ENCODE peak calls at places on chromosomes 2 and 18, in nine cellular contexts. X, J, C, O, D, A, Q, R and K are unnamed samples.

GRCh38 chr18:24052053-24052452 is 37.5 kb downstream of the TTC39C start:
- DNase-seq in X (no peak), J (no peak), C (no peak), O (no peak), D (no peak), A (no peak), Q (no peak), R (no peak), K (no peak)

GRCh38 chr2:215362562-215362904 is 50.7 kb downstream of the ATIC start:
- DNase-seq in X (no peak), J (no peak), C (no peak), O (no peak), D (no peak), A (no peak), Q (no peak), R (no peak), K (no peak)

GRCh38 chr2:240401781-240402551 is 33.5 kb upstream of the GPC1 start:
- DNase-seq in X (no peak), J (no peak), C (no peak), O (no peak), D (no peak), A (no peak), Q (no peak), R (no peak), K (no peak)

GRCh38 chr2:39990335-39990734 is 211.3 kb upstream of the THUMPD2 start:
- DNase-seq in X (no peak), J (no peak), C (peak; percentile 38), O (no peak), D (no peak), A (no peak), Q (peak; percentile 62), R (peak; percentile 82), K (no peak)

GRCh38 chr18:57813245-57813644 is 10.1 kb upstream of the ATP8B1 start:
- DNase-seq in X (no peak), J (no peak), C (peak; percentile 84), O (no peak), D (no peak), A (no peak), Q (peak; percentile 98), R (peak; percentile 99), K (peak; percentile 85)

GRCh38 chr2:9897331-9897737 is 54.1 kb downstream of the TAF1B start:
- DNase-seq in X (no peak), J (peak; percentile 87), C (peak; percentile 71), O (no peak), D (peak; percentile 57), A (no peak), Q (peak; percentile 97), R (peak; percentile 94), K (peak; percentile 39)

GRCh38 chr2:109516445-109517117 is 97.2 kb downstream of the SEPTIN10 start:
- DNase-seq in X (no peak), J (no peak), C (peak; percentile 69), O (peak; percentile 25), D (peak; percentile 75), A (no peak), Q (no peak), R (no peak), K (no peak)

GRCh38 chr2:239113164-239113563 is 265.3 kb downstream of the TWIST2 start:
- DNase-seq in X (no peak), J (no peak), C (no peak), O (no peak), D (peak; percentile 25), A (no peak), Q (peak; percentile 59), R (peak; percentile 33), K (no peak)

GRCh38 chr2:235511187-235511661 is 17.4 kb downstream of the AGAP1 start:
- DNase-seq in X (no peak), J (no peak), C (peak; percentile 93), O (no peak), D (peak; percentile 21), A (no peak), Q (peak; percentile 88), R (peak; percentile 88), K (peak; percentile 48)

GRCh38 chr18:54223568-54224241 is 764 bp downstream of the MBD2 start:
- DNase-seq in X (no peak), J (peak; percentile 39), C (peak; percentile 67), O (peak; percentile 59), D (no peak), A (no peak), Q (peak; percentile 96), R (peak; percentile 91), K (peak; percentile 58)

GRCh38 chr18:9884532-9885140 is 1.1 kb upstream of the TXNDC2 start:
- DNase-seq in X (no peak), J (no peak), C (no peak), O (no peak), D (no peak), A (no peak), Q (no peak), R (no peak), K (no peak)

GRCh38 chr2:235235977-235236767 is 257.7 kb upstream of the AGAP1 start:
- DNase-seq in X (no peak), J (no peak), C (no peak), O (no peak), D (no peak), A (no peak), Q (no peak), R (peak; percentile 17), K (no peak)

GRCh38 chr18:56214706-56215105 is 423.7 kb downstream of the TXNL1 start:
- DNase-seq in X (no peak), J (no peak), C (no peak), O (no peak), D (no peak), A (no peak), Q (no peak), R (no peak), K (no peak)

GRCh38 chr2:11568436-11568835 is 34.6 kb downstream of the GREB1 start:
- DNase-seq in X (no peak), J (no peak), C (no peak), O (no peak), D (no peak), A (no peak), Q (no peak), R (no peak), K (no peak)

GRCh38 chr2:86751778-86752177 is 31.7 kb downstream of the RMND5A start:
- DNase-seq in X (no peak), J (no peak), C (no peak), O (no peak), D (no peak), A (no peak), Q (no peak), R (no peak), K (no peak)